ENCODE peak calls at places on chromosomes 4 and X, in five cellular contexts. One of them, this sample, is unnamed.

GRCh38 chr4:141702472-141703182 is 66.2 kb downstream of the IL15 start:
- DNase-seq in HCEC 1CT: no peak
- DNase-seq in kidney epithelial cell: no peak
- DNase-seq in endothelial cell: no peak
- DNase-seq in CD4-positive, alpha-beta T cell: no peak
- DNase-seq in this sample: no peak

GRCh38 chr4:96356591-96357360 is 516.9 kb downstream of the PDHA2 start:
- DNase-seq in CD4-positive, alpha-beta T cell: no peak
- DNase-seq in endothelial cell: no peak
- DNase-seq in HCEC 1CT: no peak
- DNase-seq in kidney epithelial cell: no peak
- DNase-seq in this sample: no peak

GRCh38 chr4:128347175-128347868 is 59.7 kb upstream of the PGRMC2 start:
- DNase-seq in HCEC 1CT: peak; percentile 33
- DNase-seq in CD4-positive, alpha-beta T cell: no peak
- DNase-seq in endothelial cell: no peak
- DNase-seq in kidney epithelial cell: no peak
- DNase-seq in this sample: no peak

GRCh38 chrX:74119016-74119910 is 184.7 kb upstream of the ZCCHC13 start:
- DNase-seq in HCEC 1CT: peak; percentile 37
- DNase-seq in endothelial cell: no peak
- DNase-seq in kidney epithelial cell: no peak
- DNase-seq in CD4-positive, alpha-beta T cell: no peak
- DNase-seq in this sample: no peak

GRCh38 chr4:188432328-188432727 is 293.1 kb downstream of the TRIML1 start:
- DNase-seq in kidney epithelial cell: no peak
- DNase-seq in CD4-positive, alpha-beta T cell: no peak
- DNase-seq in HCEC 1CT: no peak
- DNase-seq in endothelial cell: no peak
- DNase-seq in this sample: no peak

GRCh38 chr4:53908661-53909078 is 155.7 kb downstream of the CHIC2 start:
- DNase-seq in HCEC 1CT: peak; percentile 87
- DNase-seq in kidney epithelial cell: peak; percentile 41
- DNase-seq in endothelial cell: peak; percentile 19
- DNase-seq in CD4-positive, alpha-beta T cell: no peak
- DNase-seq in this sample: peak; percentile 32

GRCh38 chrX:65705439-65705838 is 38.0 kb downstream of the MSN start:
- DNase-seq in endothelial cell: no peak
- DNase-seq in CD4-positive, alpha-beta T cell: no peak
- DNase-seq in HCEC 1CT: no peak
- DNase-seq in kidney epithelial cell: no peak
- DNase-seq in this sample: no peak

GRCh38 chr4:133996431-133997121 is 205.0 kb downstream of the PABPC4L start:
- DNase-seq in CD4-positive, alpha-beta T cell: no peak
- DNase-seq in HCEC 1CT: no peak
- DNase-seq in endothelial cell: no peak
- DNase-seq in kidney epithelial cell: no peak
- DNase-seq in this sample: no peak

GRCh38 chr4:107734120-107734519 is 14.1 kb upstream of the PAPSS1 start:
- DNase-seq in endothelial cell: peak; percentile 39
- DNase-seq in kidney epithelial cell: no peak
- DNase-seq in CD4-positive, alpha-beta T cell: no peak
- DNase-seq in HCEC 1CT: peak; percentile 7
- DNase-seq in this sample: no peak

GRCh38 chr4:171846232-171846631 is 33.0 kb downstream of the GALNTL6 start:
- DNase-seq in HCEC 1CT: no peak
- DNase-seq in CD4-positive, alpha-beta T cell: no peak
- DNase-seq in endothelial cell: peak; percentile 82
- DNase-seq in kidney epithelial cell: peak; percentile 21
- DNase-seq in this sample: no peak

GRCh38 chrX:152865232-152865920 is 32.5 kb upstream of the ZNF185 start:
- DNase-seq in CD4-positive, alpha-beta T cell: no peak
- DNase-seq in kidney epithelial cell: no peak
- DNase-seq in endothelial cell: no peak
- DNase-seq in HCEC 1CT: no peak
- DNase-seq in this sample: no peak

GRCh38 chrX:68440940-68441339 is 7.6 kb upstream of the OPHN1 start:
- DNase-seq in endothelial cell: no peak
- DNase-seq in HCEC 1CT: peak; percentile 28
- DNase-seq in CD4-positive, alpha-beta T cell: no peak
- DNase-seq in kidney epithelial cell: no peak
- DNase-seq in this sample: no peak

GRCh38 chr4:1249731-1250526 is 999 bp upstream of the CTBP1 start:
- DNase-seq in endothelial cell: no peak
- DNase-seq in HCEC 1CT: no peak
- DNase-seq in kidney epithelial cell: no peak
- DNase-seq in CD4-positive, alpha-beta T cell: no peak
- DNase-seq in this sample: peak; percentile 47

GRCh38 chr4:175339100-175339707 is 421.0 kb downstream of the ADAM29 start:
- DNase-seq in kidney epithelial cell: no peak
- DNase-seq in HCEC 1CT: peak; percentile 59
- DNase-seq in CD4-positive, alpha-beta T cell: no peak
- DNase-seq in endothelial cell: no peak
- DNase-seq in this sample: no peak

GRCh38 chrX:1009771-1010170 is 202.7 kb downstream of the CRLF2 start:
- DNase-seq in HCEC 1CT: no peak
- DNase-seq in kidney epithelial cell: no peak
- DNase-seq in endothelial cell: no peak
- DNase-seq in CD4-positive, alpha-beta T cell: no peak
- DNase-seq in this sample: no peak

GRCh38 chrX:153727108-153727931 is 2.7 kb downstream of the ABCD1 start:
- DNase-seq in kidney epithelial cell: no peak
- DNase-seq in HCEC 1CT: no peak
- DNase-seq in endothelial cell: no peak
- DNase-seq in CD4-positive, alpha-beta T cell: no peak
- DNase-seq in this sample: no peak

GRCh38 chr4:472881-473574 is 25.9 kb downstream of the ZNF721 start:
- DNase-seq in endothelial cell: peak; percentile 10
- DNase-seq in CD4-positive, alpha-beta T cell: no peak
- DNase-seq in kidney epithelial cell: no peak
- DNase-seq in HCEC 1CT: no peak
- DNase-seq in this sample: peak; percentile 13

GRCh38 chrX:53714580-53715335 is 28.2 kb upstream of the HUWE1 start:
- DNase-seq in HCEC 1CT: peak; percentile 50
- DNase-seq in kidney epithelial cell: no peak
- DNase-seq in endothelial cell: no peak
- DNase-seq in CD4-positive, alpha-beta T cell: peak; percentile 28
- DNase-seq in this sample: peak; percentile 13

GRCh38 chrX:38365939-38366338 is 13.5 kb downstream of the OTC start:
- DNase-seq in CD4-positive, alpha-beta T cell: no peak
- DNase-seq in kidney epithelial cell: no peak
- DNase-seq in HCEC 1CT: no peak
- DNase-seq in endothelial cell: no peak
- DNase-seq in this sample: no peak

GRCh38 chr4:74042681-74043080 is 4.2 kb upstream of the CXCL3 start:
- DNase-seq in kidney epithelial cell: no peak
- DNase-seq in CD4-positive, alpha-beta T cell: no peak
- DNase-seq in endothelial cell: no peak
- DNase-seq in HCEC 1CT: no peak
- DNase-seq in this sample: no peak

GRCh38 chr4:8303081-8303480 is 33.5 kb downstream of the HTRA3 start:
- DNase-seq in kidney epithelial cell: no peak
- DNase-seq in HCEC 1CT: no peak
- DNase-seq in endothelial cell: no peak
- DNase-seq in CD4-positive, alpha-beta T cell: no peak
- DNase-seq in this sample: no peak

GRCh38 chr4:140168936-140169335 is 15.0 kb upstream of the MAML3 start:
- DNase-seq in endothelial cell: no peak
- DNase-seq in CD4-positive, alpha-beta T cell: no peak
- DNase-seq in kidney epithelial cell: no peak
- DNase-seq in HCEC 1CT: no peak
- DNase-seq in this sample: no peak

GRCh38 chrX:86066998-86067397 is 19.6 kb upstream of the CHM start:
- DNase-seq in kidney epithelial cell: no peak
- DNase-seq in endothelial cell: no peak
- DNase-seq in HCEC 1CT: no peak
- DNase-seq in CD4-positive, alpha-beta T cell: no peak
- DNase-seq in this sample: no peak

GRCh38 chr4:112516401-112517066 is 554 bp upstream of the NEUROG2 start:
- DNase-seq in HCEC 1CT: no peak
- DNase-seq in kidney epithelial cell: no peak
- DNase-seq in CD4-positive, alpha-beta T cell: no peak
- DNase-seq in endothelial cell: peak; percentile 43
- DNase-seq in this sample: no peak

GRCh38 chr4:25221377-25221776 is 12.5 kb upstream of the PI4K2B start:
- DNase-seq in kidney epithelial cell: no peak
- DNase-seq in CD4-positive, alpha-beta T cell: no peak
- DNase-seq in HCEC 1CT: no peak
- DNase-seq in endothelial cell: no peak
- DNase-seq in this sample: no peak

GRCh38 chr4:146640021-146640425 is 1.3 kb downstream of the POU4F2 start:
- DNase-seq in endothelial cell: no peak
- DNase-seq in HCEC 1CT: no peak
- DNase-seq in CD4-positive, alpha-beta T cell: no peak
- DNase-seq in kidney epithelial cell: no peak
- DNase-seq in this sample: no peak

GRCh38 chr4:69742596-69742995 is 17.8 kb downstream of the SULT1B1 start:
- DNase-seq in CD4-positive, alpha-beta T cell: no peak
- DNase-seq in kidney epithelial cell: no peak
- DNase-seq in endothelial cell: no peak
- DNase-seq in HCEC 1CT: no peak
- DNase-seq in this sample: no peak

GRCh38 chr4:1366371-1367229 is 19.6 kb downstream of the UVSSA start:
- DNase-seq in HCEC 1CT: no peak
- DNase-seq in CD4-positive, alpha-beta T cell: no peak
- DNase-seq in kidney epithelial cell: no peak
- DNase-seq in endothelial cell: no peak
- DNase-seq in this sample: no peak

GRCh38 chrX:48540480-48540879 is 966 bp downstream of the TBC1D25 start:
- DNase-seq in CD4-positive, alpha-beta T cell: no peak
- DNase-seq in kidney epithelial cell: no peak
- DNase-seq in endothelial cell: no peak
- DNase-seq in HCEC 1CT: no peak
- DNase-seq in this sample: no peak

GRCh38 chr4:73964862-73965611 is 16.8 kb downstream of the PF4 start:
- DNase-seq in HCEC 1CT: no peak
- DNase-seq in kidney epithelial cell: no peak
- DNase-seq in endothelial cell: peak; percentile 41
- DNase-seq in CD4-positive, alpha-beta T cell: no peak
- DNase-seq in this sample: no peak

GRCh38 chrX:142204522-142205433 is at the start of gene MAGEC2:
- DNase-seq in endothelial cell: no peak
- DNase-seq in HCEC 1CT: no peak
- DNase-seq in kidney epithelial cell: no peak
- DNase-seq in CD4-positive, alpha-beta T cell: no peak
- DNase-seq in this sample: no peak

GRCh38 chrX:96753230-96753629 is 68.6 kb downstream of the DIAPH2 start:
- DNase-seq in CD4-positive, alpha-beta T cell: no peak
- DNase-seq in kidney epithelial cell: no peak
- DNase-seq in HCEC 1CT: no peak
- DNase-seq in endothelial cell: no peak
- DNase-seq in this sample: no peak

GRCh38 chrX:123665197-123665596 is 67.7 kb downstream of the THOC2 start:
- DNase-seq in CD4-positive, alpha-beta T cell: no peak
- DNase-seq in endothelial cell: no peak
- DNase-seq in HCEC 1CT: peak; percentile 37
- DNase-seq in kidney epithelial cell: peak; percentile 56
- DNase-seq in this sample: no peak